ENCODE peak calls at places on chromosomes 13 and 19, in eight cellular contexts. W is Peyer's patch, O is sigmoid colon, M is endodermal cell, B is fibroblast of lung, R is breast epithelium, Z is tibial nerve, H is ovary. Y is an unnamed sample.
A peak's percentile ranks its signal among the peaks of the same experiment; 100 is the strongest.

GRCh38 chr13:29484236-29484635 is 111.3 kb downstream of the SLC7A1 start:
- DNase-seq in W (no peak), O (no peak), M (peak; percentile 61), B (no peak), R (no peak), Z (no peak), H (no peak), Y (no peak)

GRCh38 chr13:113532156-113532806 is 41.8 kb upstream of the DCUN1D2 start:
- DNase-seq in W (peak; percentile 34), O (peak; percentile 56), M (no peak), B (peak; percentile 36), R (peak; percentile 22), Z (no peak), H (no peak), Y (no peak)

GRCh38 chr13:77513719-77514335 is 21.7 kb upstream of the SCEL start:
- DNase-seq in W (no peak), O (no peak), M (no peak), B (no peak), R (no peak), Z (no peak), H (no peak), Y (no peak)

GRCh38 chr13:31424130-31424729 is 224.5 kb downstream of the B3GLCT start:
- DNase-seq in W (peak; percentile 84), O (peak; percentile 84), M (peak; percentile 93), B (peak; percentile 66), R (peak; percentile 73), Z (peak; percentile 57), H (peak; percentile 36), Y (peak; percentile 7)

GRCh38 chr13:65292488-65292901 is 1937.6 kb downstream of the PCDH9 start:
- DNase-seq in W (no peak), O (no peak), M (peak; percentile 72), B (peak; percentile 87), R (no peak), Z (no peak), H (no peak), Y (no peak)

GRCh38 chr13:98912846-98913245 is 65.0 kb downstream of the DOCK9 start:
- DNase-seq in W (no peak), O (no peak), M (no peak), B (no peak), R (no peak), Z (no peak), H (no peak), Y (no peak)

GRCh38 chr19:6811906-6812305 is 39.4 kb downstream of the VAV1 start:
- DNase-seq in W (no peak), O (no peak), M (peak; percentile 59), B (peak; percentile 58), R (no peak), Z (no peak), H (no peak), Y (no peak)

GRCh38 chr13:69474286-69474685 is 633.3 kb upstream of the ATXN8OS start:
- DNase-seq in W (no peak), O (no peak), M (no peak), B (peak; percentile 46), R (no peak), Z (no peak), H (no peak), Y (no peak)

GRCh38 chr13:73991884-73992283 is 142.3 kb downstream of the KLF12 start:
- DNase-seq in W (no peak), O (no peak), M (no peak), B (no peak), R (no peak), Z (no peak), H (no peak), Y (no peak)

GRCh38 chr13:112693831-112694497 is 4.1 kb downstream of the ATP11A start:
- DNase-seq in W (peak; percentile 43), O (peak; percentile 56), M (peak; percentile 51), B (peak; percentile 88), R (peak; percentile 24), Z (no peak), H (no peak), Y (no peak)

GRCh38 chr19:6501740-6502648 is at the start of gene TUBB4A:
- DNase-seq in W (peak; percentile 67), O (no peak), M (peak; percentile 70), B (no peak), R (no peak), Z (no peak), H (no peak), Y (peak; percentile 43)

GRCh38 chr13:45974500-45974899 is 78.0 kb downstream of the ZC3H13 start:
- DNase-seq in W (no peak), O (no peak), M (no peak), B (no peak), R (no peak), Z (no peak), H (no peak), Y (no peak)

GRCh38 chr13:39836038-39836437 is 180.6 kb downstream of the COG6 start:
- DNase-seq in W (no peak), O (no peak), M (peak; percentile 51), B (no peak), R (no peak), Z (no peak), H (no peak), Y (no peak)

GRCh38 chr19:35438527-35438926 is 9.5 kb upstream of the FFAR2 start:
- DNase-seq in W (no peak), O (no peak), M (no peak), B (no peak), R (no peak), Z (no peak), H (peak; percentile 21), Y (no peak)

GRCh38 chr19:18392936-18393335 is 4.5 kb downstream of the LRRC25 start:
- DNase-seq in W (no peak), O (no peak), M (no peak), B (no peak), R (no peak), Z (no peak), H (no peak), Y (no peak)

GRCh38 chr19:20247016-20247683 is 80.1 kb downstream of the ZNF486 start:
- DNase-seq in W (no peak), O (no peak), M (peak; percentile 84), B (peak; percentile 1), R (no peak), Z (no peak), H (peak; percentile 52), Y (peak; percentile 25)

DNA sequence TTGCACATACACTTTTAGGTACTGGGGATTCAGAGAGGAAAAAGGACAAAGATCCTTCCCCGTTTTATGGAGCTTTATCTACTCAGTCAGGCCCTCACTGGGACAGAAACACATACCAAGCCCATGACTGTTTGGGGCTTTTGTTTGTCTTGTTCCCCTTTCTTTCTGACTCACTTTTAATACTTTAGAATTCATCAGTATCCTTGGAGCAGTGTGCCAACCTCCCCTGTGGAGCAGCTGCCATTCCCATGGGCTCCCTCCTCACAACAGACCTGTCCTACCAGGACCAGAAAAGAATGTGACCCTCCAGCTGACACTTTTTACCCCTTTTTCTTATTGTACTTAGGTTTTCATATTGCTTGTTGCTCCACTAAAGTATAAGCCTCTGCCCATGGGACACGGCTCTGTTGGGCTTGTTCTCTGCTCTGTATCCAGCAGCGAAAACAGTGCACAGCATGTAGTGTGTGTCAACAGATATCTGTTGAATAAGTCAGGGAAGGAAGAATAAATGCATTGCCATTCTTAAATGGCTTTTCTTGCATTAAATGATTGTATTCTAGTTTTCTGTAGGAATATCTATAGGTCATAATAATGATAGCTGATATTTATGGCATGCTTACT is 431.1 kb downstream of the EFNB2 start:
- DNase-seq in W (no peak), O (no peak), M (no peak), B (peak; percentile 96), R (no peak), Z (no peak), H (no peak), Y (no peak)
- H3K4me1 ChIP-seq in W (no peaks in the 10 kb centered on the region), O (no peaks in the 10 kb centered on the region), M (peaks cover 14% of the 10 kb centered on the region), B (peaks cover 11% of the 10 kb centered on the region), R (no peaks in the 10 kb centered on the region), Z (no peaks in the 10 kb centered on the region), H (no peaks in the 10 kb centered on the region), Y (no peaks in the 10 kb centered on the region)

GRCh38 chr13:41427700-41428099 is 29.6 kb upstream of the RGCC start:
- DNase-seq in W (no peak), O (no peak), M (no peak), B (no peak), R (no peak), Z (no peak), H (no peak), Y (no peak)

GRCh38 chr13:41426047-41426446 is 31.3 kb upstream of the RGCC start:
- DNase-seq in W (no peak), O (no peak), M (no peak), B (no peak), R (no peak), Z (no peak), H (no peak), Y (no peak)

GRCh38 chr13:41428155-41428554 is 29.2 kb upstream of the RGCC start:
- DNase-seq in W (no peak), O (no peak), M (peak; percentile 63), B (no peak), R (no peak), Z (no peak), H (no peak), Y (peak; percentile 10)
- TF ChIP-seq CTCF in W (no peak), O (no peak), M (peak; percentile 75), B (no peak), R (no peak), Z (peak; percentile 20), H (no peak), Y (peak; percentile 54)

DNA sequence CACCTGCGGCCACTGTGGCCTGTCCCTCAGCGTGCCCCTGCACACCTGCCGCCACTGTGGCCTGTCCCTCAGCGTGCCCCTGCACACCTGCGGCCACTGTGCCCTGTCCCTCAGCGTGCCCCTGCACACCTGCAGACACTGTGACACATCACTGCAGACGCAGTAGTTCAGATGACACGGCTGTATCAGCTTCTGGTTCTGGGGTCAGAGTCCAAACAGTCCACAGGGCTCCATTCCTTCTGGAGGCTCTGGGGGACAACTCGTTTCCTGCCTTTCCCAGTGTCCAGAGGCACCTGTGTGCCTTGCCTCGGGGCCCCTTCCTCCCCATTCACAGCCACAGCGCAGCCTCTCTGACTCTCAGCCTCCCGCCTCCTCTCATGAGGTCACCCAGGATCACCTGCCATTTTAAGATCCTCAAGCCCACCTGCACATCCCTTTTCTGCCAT is 5.5 kb downstream of the SF3A2 start:
- DNase-seq in W (peak; percentile 88), O (no peak), M (no peak), B (no peak), R (no peak), Z (no peak), H (no peak), Y (no peak)
- H3K4me1 ChIP-seq in W (peaks cover 31% of the 10 kb centered on the region), O (no peaks in the 10 kb centered on the region), M (peaks cover 6% of the 10 kb centered on the region), B (peaks cover 16% of the 10 kb centered on the region), R (peaks cover 30% of the 10 kb centered on the region), Z (peaks cover 72% of the 10 kb centered on the region), H (peaks cover 25% of the 10 kb centered on the region), Y (peaks cover 62% of the 10 kb centered on the region)

GRCh38 chr13:94713556-94714182 is 1.3 kb upstream of the SOX21 start:
- DNase-seq in W (no peak), O (no peak), M (peak; percentile 75), B (no peak), R (no peak), Z (no peak), H (no peak), Y (no peak)

GRCh38 chr13:94712812-94713555 is 639 bp upstream of the SOX21 start:
- DNase-seq in W (no peak), O (peak; percentile 66), M (peak; percentile 81), B (peak; percentile 75), R (no peak), Z (no peak), H (no peak), Y (no peak)

GRCh38 chr13:94711561-94712286 is 621 bp downstream of the SOX21 start:
- DNase-seq in W (no peak), O (peak; percentile 63), M (no peak), B (peak; percentile 42), R (no peak), Z (no peak), H (no peak), Y (no peak)

GRCh38 chr13:94712287-94712811 is at the start of gene SOX21:
- DNase-seq in W (no peak), O (no peak), M (peak; percentile 78), B (no peak), R (no peak), Z (no peak), H (no peak), Y (no peak)

GRCh38 chr13:94716016-94716415 is 3.7 kb upstream of the SOX21 start:
- DNase-seq in W (no peak), O (no peak), M (no peak), B (no peak), R (no peak), Z (no peak), H (no peak), Y (no peak)
- TF ChIP-seq CTCF in W (no peak), O (no peak), M (peak; percentile 69), B (peak; percentile 4), R (no peak), Z (no peak), H (no peak), Y (no peak)

Y was measured in CD8-positive, alpha-beta T cell.